ENCODE peak calls at places on chromosomes 13 and 19, in six cellular contexts. Q is stomach, G is HepG2, Y is suprapubic skin, Z is transverse colon, K is sigmoid colon. P is an unnamed sample.

GRCh38 chr19:2788237-2788636 is 2.9 kb downstream of the THOP1 start:
- DNase-seq in Y (no peak), G (peak; percentile 52), Q (no peak), Z (no peak), K (no peak), P (no peak)

GRCh38 chr19:48368942-48369341 is 4.8 kb downstream of the SYNGR4 start:
- DNase-seq in Y (no peak), K (no peak), G (no peak), Z (peak; percentile 80), Q (no peak), P (no peak)

GRCh38 chr13:44259045-44260042 is 114.3 kb upstream of the SERP2 start:
- DNase-seq in Q (peak; percentile 41), Y (no peak), G (no peak), K (no peak), Z (peak; percentile 48), P (no peak)

GRCh38 chr19:11964858-11965645 is at the start of gene ZNF763:
- DNase-seq in Q (peak; percentile 96), G (peak; percentile 60), K (peak; percentile 97), Y (peak; percentile 96), Z (peak; percentile 98), P (peak; percentile 93)

GRCh38 chr19:42295831-42296525 is 6.0 kb upstream of the PRR19 start:
- DNase-seq in Z (peak; percentile 89), Y (peak; percentile 91), G (peak; percentile 74), Q (peak; percentile 87), K (peak; percentile 89), P (peak; percentile 87)

GRCh38 chr19:3284759-3285646 is 60.5 kb downstream of the CELF5 start:
- DNase-seq in Q (peak; percentile 98), G (peak; percentile 87), Y (peak; percentile 85), K (no peak), Z (peak; percentile 95), P (peak; percentile 96)

GRCh38 chr19:21256722-21257121 is 72.5 kb downstream of the ZNF708 start:
- DNase-seq in Z (no peak), Y (no peak), Q (no peak), G (peak; percentile 48), K (no peak), P (no peak)

GRCh38 chr13:37429976-37430375 is 168.6 kb downstream of the POSTN start:
- DNase-seq in Y (no peak), Q (no peak), G (no peak), Z (no peak), K (no peak), P (no peak)

GRCh38 chr13:104246955-104247354 is 1180.7 kb upstream of the SLC10A2 start:
- DNase-seq in K (no peak), Y (no peak), Z (no peak), Q (no peak), G (no peak), P (no peak)

GRCh38 chr13:36888645-36889044 is 31.4 kb downstream of the SMAD9 start:
- DNase-seq in Z (no peak), Y (no peak), Q (no peak), G (no peak), K (no peak), P (no peak)

GRCh38 chr13:76708138-76708537 is 178.1 kb downstream of the KCTD12 start:
- DNase-seq in K (no peak), Z (no peak), G (no peak), Y (no peak), Q (no peak), P (no peak)

GRCh38 chr13:66128692-66129269 is 1101.4 kb downstream of the PCDH9 start:
- DNase-seq in Q (no peak), K (no peak), G (no peak), Y (no peak), Z (no peak), P (no peak)

GRCh38 chr19:46693760-46694159 is 23.2 kb downstream of the PRKD2 start:
- DNase-seq in Z (no peak), Y (no peak), K (no peak), Q (no peak), G (no peak), P (no peak)

GRCh38 chr13:27620377-27621115 is at the start of gene LNX2:
- DNase-seq in Z (peak; percentile 99), Y (peak; percentile 98), Q (peak; percentile 99), G (peak; percentile 91), K (peak; percentile 99), P (peak; percentile 98)
- TF ChIP-seq POLR2AphosphoS5 in Z (peak; percentile 94), Y (no peak), Q (peak; percentile 95), G (peak; percentile 44), K (peak; percentile 69), P (peak; percentile 75)

DNA sequence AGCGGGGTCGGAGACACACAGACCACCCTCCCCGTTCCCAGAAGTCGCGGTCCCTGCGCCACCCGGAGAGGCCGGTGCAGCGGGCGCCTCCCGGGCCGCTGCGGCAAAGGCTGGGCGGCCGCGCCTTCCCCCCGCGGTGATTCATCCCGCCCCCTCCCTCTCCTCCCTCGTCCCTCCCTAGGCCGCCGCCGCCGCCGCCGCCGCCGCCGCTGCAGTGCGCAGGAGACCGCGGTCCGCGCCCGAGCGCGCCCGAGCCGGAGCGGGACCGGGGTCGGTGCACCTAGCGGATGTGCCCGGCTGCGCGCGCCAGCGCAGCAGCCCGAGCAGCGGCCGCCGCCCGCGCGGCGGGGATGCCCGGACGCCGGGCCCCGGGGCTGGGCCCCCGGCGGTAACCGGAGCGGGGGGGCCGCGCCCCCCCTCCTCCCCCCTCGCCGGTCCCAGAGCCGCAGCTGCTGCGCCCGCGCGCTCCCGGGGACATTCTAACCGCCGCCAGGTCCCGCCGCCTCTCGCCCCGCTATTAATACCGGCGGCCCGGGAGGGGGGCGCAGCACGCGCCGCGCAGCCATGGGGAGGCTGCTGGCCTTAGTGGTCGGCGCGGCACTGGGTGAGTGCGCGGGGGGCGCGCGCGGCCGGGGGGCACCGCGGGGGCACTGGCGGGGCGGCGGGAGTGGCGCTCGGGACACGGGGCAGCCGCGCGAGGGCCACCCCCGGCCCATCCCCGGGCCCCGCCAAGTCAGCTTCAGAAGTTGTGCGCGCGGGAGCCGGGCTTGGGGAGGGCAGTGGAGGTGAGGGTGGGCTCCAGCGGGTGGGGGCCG is at the start of gene SCN1B:
- DNase-seq in Z (peak; percentile 46), K (no peak), Y (no peak), Q (peak; percentile 62), G (peak; percentile 31), P (no peak)
- TF ChIP-seq POLR2A in Z (no peak), K (no peak), Y (no peak), Q (no peak), G (no peak), P (no peak)

GRCh38 chr19:10115392-10116084 is 4.0 kb downstream of the P2RY11 start:
- DNase-seq in K (no peak), Y (no peak), Q (no peak), G (no peak), Z (no peak), P (no peak)

GRCh38 chr19:10113964-10114650 is 2.6 kb downstream of the P2RY11 start:
- DNase-seq in G (no peak), Q (no peak), Y (no peak), Z (no peak), K (no peak), P (no peak)

GRCh38 chr19:10116866-10117616 is 2.7 kb downstream of the EIF3G start:
- DNase-seq in K (no peak), Y (no peak), G (no peak), Z (no peak), Q (no peak), P (no peak)

GRCh38 chr19:10114651-10115391 is 3.3 kb downstream of the P2RY11 start:
- DNase-seq in K (no peak), G (no peak), Q (no peak), Z (no peak), Y (no peak), P (no peak)

DNA sequence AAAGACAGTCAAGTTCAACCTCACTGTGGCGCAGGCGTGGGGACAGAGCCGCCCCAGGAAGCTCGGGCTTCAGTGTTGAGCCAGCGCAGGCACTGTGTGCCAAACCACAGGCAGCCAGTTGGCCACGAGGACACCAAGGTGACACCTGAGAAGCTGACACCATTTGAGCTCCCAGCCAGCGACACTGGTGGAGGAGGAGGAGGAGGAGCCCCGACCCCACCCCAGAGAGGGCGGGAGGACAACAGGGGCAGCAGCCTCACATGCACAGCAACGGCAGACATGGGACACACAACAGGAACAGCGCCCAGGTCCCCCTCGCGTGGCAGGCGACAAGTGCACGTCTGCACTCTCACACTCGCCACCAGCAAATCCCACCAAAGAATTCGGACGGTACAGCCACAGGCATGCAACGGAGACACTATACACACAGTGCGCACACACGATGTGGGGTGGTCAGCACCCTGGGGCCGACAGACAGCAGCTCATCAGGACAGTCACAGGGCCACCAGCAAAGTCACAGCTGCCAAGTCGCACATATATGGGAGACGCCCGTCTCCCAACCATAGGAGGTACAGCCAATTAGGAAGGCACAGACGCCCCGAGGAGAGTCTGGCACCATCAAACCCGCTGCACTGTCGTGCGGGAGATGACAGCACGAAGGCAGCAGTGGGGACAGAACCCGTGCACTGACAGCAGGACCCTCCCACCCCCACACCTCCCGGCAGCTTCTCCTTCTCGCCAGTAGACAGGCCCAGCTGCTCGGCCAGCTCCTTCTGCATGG is 3.4 kb downstream of the EIF3G start:
- DNase-seq in Z (no peak), K (no peak), G (no peak), Q (no peak), Y (no peak), P (peak; percentile 80)
- TF ChIP-seq POLR2AphosphoS5 in Z (no peak), K (no peak), G (no peak), Q (no peak), Y (no peak), P (no peak)

GRCh38 chr13:24181991-24182702 is 21.6 kb downstream of the SPATA13 start:
- DNase-seq in G (peak; percentile 50), K (no peak), Y (no peak), Z (no peak), Q (no peak), P (no peak)

GRCh38 chr13:24184265-24184841 is 23.8 kb downstream of the SPATA13 start:
- DNase-seq in Q (no peak), Y (no peak), K (no peak), Z (no peak), G (peak; percentile 93), P (no peak)

GRCh38 chr13:24182703-24183081 is 22.2 kb downstream of the SPATA13 start:
- DNase-seq in G (peak; percentile 73), Q (no peak), Z (no peak), Y (no peak), K (no peak), P (no peak)

GRCh38 chr13:24184855-24185254 is 24.3 kb downstream of the SPATA13 start:
- DNase-seq in Y (no peak), Z (no peak), Q (no peak), K (no peak), G (no peak), P (no peak)

DNA sequence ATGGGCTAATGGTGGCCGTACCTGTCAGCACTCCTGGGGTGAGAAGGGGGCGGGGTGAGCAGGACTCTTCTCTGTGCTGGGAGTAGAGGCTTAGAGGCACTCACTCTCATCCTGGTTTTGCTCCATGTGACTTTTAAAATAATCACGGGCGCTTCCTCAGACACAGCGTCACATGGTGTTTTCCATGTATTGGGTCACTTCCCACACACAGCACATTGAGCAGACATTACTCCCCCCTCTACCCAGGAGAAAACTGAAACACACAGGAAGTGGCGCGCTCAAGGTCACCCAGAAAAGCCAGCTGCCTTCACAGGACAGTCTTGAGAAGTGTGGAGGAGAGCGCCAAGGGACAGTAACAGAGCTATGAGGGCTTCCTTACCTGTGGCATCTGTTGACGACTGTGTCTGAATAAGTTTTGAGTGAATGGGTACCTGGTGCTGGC is 23.2 kb downstream of the SPATA13 start:
- DNase-seq in K (no peak), Z (peak; percentile 43), Y (no peak), G (peak; percentile 85), Q (no peak), P (no peak)
- TF ChIP-seq POLR2A in K (no peak), Z (no peak), Y (no peak), G (peak; percentile 54), Q (no peak), P (no peak)